ENCODE peak calls at places on chromosome 21, in six cellular contexts. M, I, X, U, G and W are unnamed samples.

GRCh38 chr21:45042664-45043161 is 31.7 kb upstream of the ADARB1 start:
- DNase-seq in M (no peak), I (no peak), X (no peak), U (no peak), G (no peak), W (no peak)

GRCh38 chr21:42681296-42682206 is 28.1 kb downstream of the PDE9A start:
- DNase-seq in M (no peak), I (peak), X (no peak), U (no peak), G (no peak), W (no peak)

GRCh38 chr21:39676054-39676771 is 63.5 kb downstream of the B3GALT5 start:
- DNase-seq in M (no peak), I (no peak), X (no peak), U (peak), G (no peak), W (peak)

GRCh38 chr21:44850208-44850800 is 23.2 kb downstream of the PTTG1IP start:
- DNase-seq in M (no peak), I (no peak), X (peak), U (no peak), G (no peak), W (no peak)

GRCh38 chr21:36229181-36229580 is 72.6 kb downstream of the DOP1B start:
- DNase-seq in M (no peak), I (no peak), X (no peak), U (no peak), G (no peak), W (no peak)

GRCh38 chr21:44013380-44014088 is 1.4 kb downstream of the TRAPPC10 start:
- DNase-seq in M (no peak), I (no peak), X (no peak), U (no peak), G (no peak), W (peak)

GRCh38 chr21:45417256-45417950 is 12.4 kb downstream of the COL18A1 start:
- DNase-seq in M (peak), I (peak), X (peak), U (no peak), G (no peak), W (no peak)

GRCh38 chr21:43940672-43941071 is 71.4 kb upstream of the TRAPPC10 start:
- DNase-seq in M (no peak), I (no peak), X (no peak), U (no peak), G (no peak), W (no peak)

GRCh38 chr21:28632718-28633408 is 359.8 kb downstream of the LTN1 start:
- DNase-seq in M (no peak), I (no peak), X (no peak), U (no peak), G (peak), W (no peak)

GRCh38 chr21:28239345-28239744 is 753.3 kb downstream of the LTN1 start:
- DNase-seq in M (no peak), I (no peak), X (peak), U (no peak), G (no peak), W (no peak)

GRCh38 chr21:34865922-34866271 is 183.2 kb downstream of the RUNX1 start:
- DNase-seq in M (no peak), I (no peak), X (no peak), U (no peak), G (no peak), W (no peak)

GRCh38 chr21:43775795-43776430 is at the start of gene CSTB:
- DNase-seq in M (peak), I (peak), X (peak), U (peak), G (peak), W (peak)

GRCh38 chr21:28655471-28655870 is 337.2 kb downstream of the LTN1 start:
- DNase-seq in M (no peak), I (no peak), X (no peak), U (no peak), G (no peak), W (no peak)

GRCh38 chr21:28963831-28964230 is 28.8 kb downstream of the LTN1 start:
- DNase-seq in M (no peak), I (no peak), X (no peak), U (no peak), G (no peak), W (no peak)

GRCh38 chr21:41979335-41979734 is 25.5 kb upstream of the C2CD2 start:
- DNase-seq in M (no peak), I (no peak), X (no peak), U (no peak), G (no peak), W (no peak)

GRCh38 chr21:45831991-45832740 is 149.4 kb upstream of the COL6A1 start:
- DNase-seq in M (no peak), I (no peak), X (no peak), U (no peak), G (no peak), W (no peak)

GRCh38 chr21:42844411-42845113 is 34.8 kb downstream of the WDR4 start:
- DNase-seq in M (no peak), I (no peak), X (peak), U (no peak), G (no peak), W (no peak)

GRCh38 chr21:46634966-46635323 is 529 bp upstream of the PRMT2 start:
- DNase-seq in M (peak), I (no peak), X (peak), U (peak), G (peak), W (peak)

GRCh38 chr21:38349111-38349746 is 92.4 kb downstream of the KCNJ15 start:
- DNase-seq in M (no peak), I (no peak), X (no peak), U (peak), G (no peak), W (peak)

GRCh38 chr21:41931041-41931451 is 22.8 kb downstream of the C2CD2 start:
- DNase-seq in M (no peak), I (no peak), X (no peak), U (no peak), G (no peak), W (no peak)

GRCh38 chr21:38811257-38811656 is 5.5 kb downstream of the ETS2 start:
- DNase-seq in M (no peak), I (no peak), X (no peak), U (no peak), G (peak), W (no peak)

GRCh38 chr21:35226302-35226701 is 177.2 kb upstream of the RUNX1 start:
- DNase-seq in M (peak), I (no peak), X (peak), U (no peak), G (peak), W (no peak)

GRCh38 chr21:32056791-32057190 is 184.0 kb downstream of the HUNK start:
- DNase-seq in M (no peak), I (no peak), X (no peak), U (no peak), G (no peak), W (no peak)

GRCh38 chr21:30234050-30234449 is 18.2 kb upstream of the CLDN8 start:
- DNase-seq in M (no peak), I (no peak), X (no peak), U (no peak), G (no peak), W (no peak)

GRCh38 chr21:46109251-46110221 is 11.6 kb downstream of the COL6A2 start:
- DNase-seq in M (peak), I (peak), X (peak), U (no peak), G (no peak), W (no peak)

GRCh38 chr21:40616377-40616704 is 230.6 kb downstream of the DSCAM start:
- DNase-seq in M (no peak), I (no peak), X (peak), U (no peak), G (no peak), W (peak)

GRCh38 chr21:15233611-15234010 is 168.8 kb upstream of the NRIP1 start:
- DNase-seq in M (no peak), I (no peak), X (no peak), U (no peak), G (no peak), W (no peak)

GRCh38 chr21:34908424-34909055 is 140.6 kb downstream of the RUNX1 start:
- DNase-seq in M (no peak), I (no peak), X (no peak), U (no peak), G (no peak), W (no peak)

GRCh38 chr21:43892984-43893535 is 28.0 kb downstream of the AGPAT3 start:
- DNase-seq in M (no peak), I (no peak), X (no peak), U (no peak), G (no peak), W (no peak)

GRCh38 chr21:44304846-44305245 is 5.0 kb downstream of the PFKL start:
- DNase-seq in M (no peak), I (no peak), X (no peak), U (peak), G (peak), W (peak)

GRCh38 chr21:44416193-44416592 is 39.1 kb upstream of the LRRC3 start:
- DNase-seq in M (no peak), I (peak), X (no peak), U (no peak), G (no peak), W (no peak)

GRCh38 chr21:36763305-36763704 is 64.4 kb downstream of the SIM2 start:
- DNase-seq in M (no peak), I (no peak), X (no peak), U (no peak), G (no peak), W (no peak)

GRCh38 chr21:35375115-35375514 is 326.0 kb upstream of the RUNX1 start:
- DNase-seq in M (no peak), I (no peak), X (no peak), U (no peak), G (peak), W (no peak)

GRCh38 chr21:18155508-18156193 is 89.0 kb upstream of the CHODL start:
- DNase-seq in M (no peak), I (no peak), X (no peak), U (no peak), G (no peak), W (no peak)

GRCh38 chr21:34878501-34878900 is 170.6 kb downstream of the RUNX1 start:
- DNase-seq in M (no peak), I (no peak), X (no peak), U (peak), G (no peak), W (peak)